ENCODE peak calls at places on chromosomes 6 and 20, in six cellular contexts. One of them, this sample, is unnamed.

GRCh38 chr20:41364967-41365765 is 1.5 kb downstream of the EMILIN3 start:
- DNase-seq in lower leg skin: no peak
- DNase-seq in iPS DF 19.7: no peak
- DNase-seq in activated T-helper 1 cell treated with anti-CD3 and anti-CD28 coated beads, Interleukin-12 subunit alpha, Interleukin-12 subunit beta, Interleukin-2, Interleukin-4 antibody, amounts not matched to agents 30 ng/mL and 10 ng/mL and 1 ng/mL, durations not matched to agents 14 hours and 24 hours and 36 hours: no peak
- DNase-seq in NCI-H774: no peak
- DNase-seq in stimulated activated CD4-positive, alpha-beta T cell treated with anti-CD3 and anti-CD28 coated beads, Interleukin-4, amount 100 ng/mL, for 1 hour: no peak
- DNase-seq in this sample: no peak

GRCh38 chr6:142374965-142375733 is 73.3 kb downstream of the ADGRG6 start:
- DNase-seq in NCI-H774: no peak
- DNase-seq in stimulated activated CD4-positive, alpha-beta T cell treated with anti-CD3 and anti-CD28 coated beads, Interleukin-4, amount 100 ng/mL, for 1 hour: no peak
- DNase-seq in iPS DF 19.7: no peak
- DNase-seq in lower leg skin: no peak
- DNase-seq in activated T-helper 1 cell treated with anti-CD3 and anti-CD28 coated beads, Interleukin-12 subunit alpha, Interleukin-12 subunit beta, Interleukin-2, Interleukin-4 antibody, amounts not matched to agents 30 ng/mL and 10 ng/mL and 1 ng/mL, durations not matched to agents 14 hours and 24 hours and 36 hours: no peak
- DNase-seq in this sample: peak

GRCh38 chr6:156534594-156534993 is 242.6 kb upstream of the ARID1B start:
- DNase-seq in iPS DF 19.7: no peak
- DNase-seq in activated T-helper 1 cell treated with anti-CD3 and anti-CD28 coated beads, Interleukin-12 subunit alpha, Interleukin-12 subunit beta, Interleukin-2, Interleukin-4 antibody, amounts not matched to agents 30 ng/mL and 10 ng/mL and 1 ng/mL, durations not matched to agents 14 hours and 24 hours and 36 hours: no peak
- DNase-seq in lower leg skin: no peak
- DNase-seq in NCI-H774: no peak
- DNase-seq in stimulated activated CD4-positive, alpha-beta T cell treated with anti-CD3 and anti-CD28 coated beads, Interleukin-4, amount 100 ng/mL, for 1 hour: no peak
- DNase-seq in this sample: no peak

GRCh38 chr6:81863123-81863522 is 110.6 kb upstream of the TENT5A start:
- DNase-seq in lower leg skin: no peak
- DNase-seq in activated T-helper 1 cell treated with anti-CD3 and anti-CD28 coated beads, Interleukin-12 subunit alpha, Interleukin-12 subunit beta, Interleukin-2, Interleukin-4 antibody, amounts not matched to agents 30 ng/mL and 10 ng/mL and 1 ng/mL, durations not matched to agents 14 hours and 24 hours and 36 hours: no peak
- DNase-seq in NCI-H774: peak
- DNase-seq in stimulated activated CD4-positive, alpha-beta T cell treated with anti-CD3 and anti-CD28 coated beads, Interleukin-4, amount 100 ng/mL, for 1 hour: no peak
- DNase-seq in iPS DF 19.7: peak
- DNase-seq in this sample: no peak

GRCh38 chr6:26205161-26205624 is 118.0 kb downstream of the HFE start:
- DNase-seq in stimulated activated CD4-positive, alpha-beta T cell treated with anti-CD3 and anti-CD28 coated beads, Interleukin-4, amount 100 ng/mL, for 1 hour: peak
- DNase-seq in lower leg skin: peak
- DNase-seq in activated T-helper 1 cell treated with anti-CD3 and anti-CD28 coated beads, Interleukin-12 subunit alpha, Interleukin-12 subunit beta, Interleukin-2, Interleukin-4 antibody, amounts not matched to agents 30 ng/mL and 10 ng/mL and 1 ng/mL, durations not matched to agents 14 hours and 24 hours and 36 hours: peak
- DNase-seq in NCI-H774: peak
- DNase-seq in iPS DF 19.7: no peak
- DNase-seq in this sample: peak

GRCh38 chr20:44461142-44461802 is 14.4 kb upstream of the TTPAL start:
- DNase-seq in iPS DF 19.7: no peak
- DNase-seq in NCI-H774: no peak
- DNase-seq in activated T-helper 1 cell treated with anti-CD3 and anti-CD28 coated beads, Interleukin-12 subunit alpha, Interleukin-12 subunit beta, Interleukin-2, Interleukin-4 antibody, amounts not matched to agents 30 ng/mL and 10 ng/mL and 1 ng/mL, durations not matched to agents 14 hours and 24 hours and 36 hours: no peak
- DNase-seq in lower leg skin: no peak
- DNase-seq in stimulated activated CD4-positive, alpha-beta T cell treated with anti-CD3 and anti-CD28 coated beads, Interleukin-4, amount 100 ng/mL, for 1 hour: no peak
- DNase-seq in this sample: no peak

GRCh38 chr6:114747995-114748625 is 405.3 kb upstream of the HS3ST5 start:
- DNase-seq in lower leg skin: no peak
- DNase-seq in NCI-H774: peak
- DNase-seq in iPS DF 19.7: no peak
- DNase-seq in activated T-helper 1 cell treated with anti-CD3 and anti-CD28 coated beads, Interleukin-12 subunit alpha, Interleukin-12 subunit beta, Interleukin-2, Interleukin-4 antibody, amounts not matched to agents 30 ng/mL and 10 ng/mL and 1 ng/mL, durations not matched to agents 14 hours and 24 hours and 36 hours: no peak
- DNase-seq in stimulated activated CD4-positive, alpha-beta T cell treated with anti-CD3 and anti-CD28 coated beads, Interleukin-4, amount 100 ng/mL, for 1 hour: peak
- DNase-seq in this sample: peak

GRCh38 chr6:57324538-57324937 is 7.1 kb downstream of the PRIM2 start:
- DNase-seq in iPS DF 19.7: no peak
- DNase-seq in activated T-helper 1 cell treated with anti-CD3 and anti-CD28 coated beads, Interleukin-12 subunit alpha, Interleukin-12 subunit beta, Interleukin-2, Interleukin-4 antibody, amounts not matched to agents 30 ng/mL and 10 ng/mL and 1 ng/mL, durations not matched to agents 14 hours and 24 hours and 36 hours: no peak
- DNase-seq in lower leg skin: no peak
- DNase-seq in NCI-H774: no peak
- DNase-seq in stimulated activated CD4-positive, alpha-beta T cell treated with anti-CD3 and anti-CD28 coated beads, Interleukin-4, amount 100 ng/mL, for 1 hour: no peak
- DNase-seq in this sample: no peak

GRCh38 chr6:166998256-166999144 is 697 bp upstream of the CEP43 start:
- DNase-seq in iPS DF 19.7: no peak
- DNase-seq in activated T-helper 1 cell treated with anti-CD3 and anti-CD28 coated beads, Interleukin-12 subunit alpha, Interleukin-12 subunit beta, Interleukin-2, Interleukin-4 antibody, amounts not matched to agents 30 ng/mL and 10 ng/mL and 1 ng/mL, durations not matched to agents 14 hours and 24 hours and 36 hours: peak
- DNase-seq in stimulated activated CD4-positive, alpha-beta T cell treated with anti-CD3 and anti-CD28 coated beads, Interleukin-4, amount 100 ng/mL, for 1 hour: peak
- DNase-seq in lower leg skin: peak
- DNase-seq in NCI-H774: no peak
- DNase-seq in this sample: no peak

GRCh38 chr6:36753671-36754485 is 56.3 kb downstream of the RAB44 start:
- DNase-seq in activated T-helper 1 cell treated with anti-CD3 and anti-CD28 coated beads, Interleukin-12 subunit alpha, Interleukin-12 subunit beta, Interleukin-2, Interleukin-4 antibody, amounts not matched to agents 30 ng/mL and 10 ng/mL and 1 ng/mL, durations not matched to agents 14 hours and 24 hours and 36 hours: no peak
- DNase-seq in iPS DF 19.7: no peak
- DNase-seq in stimulated activated CD4-positive, alpha-beta T cell treated with anti-CD3 and anti-CD28 coated beads, Interleukin-4, amount 100 ng/mL, for 1 hour: no peak
- DNase-seq in NCI-H774: no peak
- DNase-seq in lower leg skin: no peak
- DNase-seq in this sample: no peak

GRCh38 chr6:39453236-39453635 is 130.7 kb upstream of the KCNK16 start:
- DNase-seq in lower leg skin: no peak
- DNase-seq in NCI-H774: no peak
- DNase-seq in activated T-helper 1 cell treated with anti-CD3 and anti-CD28 coated beads, Interleukin-12 subunit alpha, Interleukin-12 subunit beta, Interleukin-2, Interleukin-4 antibody, amounts not matched to agents 30 ng/mL and 10 ng/mL and 1 ng/mL, durations not matched to agents 14 hours and 24 hours and 36 hours: no peak
- DNase-seq in stimulated activated CD4-positive, alpha-beta T cell treated with anti-CD3 and anti-CD28 coated beads, Interleukin-4, amount 100 ng/mL, for 1 hour: no peak
- DNase-seq in iPS DF 19.7: no peak
- DNase-seq in this sample: peak

GRCh38 chr6:163741743-163742363 is 327.3 kb downstream of the QKI start:
- DNase-seq in NCI-H774: no peak
- DNase-seq in stimulated activated CD4-positive, alpha-beta T cell treated with anti-CD3 and anti-CD28 coated beads, Interleukin-4, amount 100 ng/mL, for 1 hour: no peak
- DNase-seq in iPS DF 19.7: no peak
- DNase-seq in lower leg skin: no peak
- DNase-seq in activated T-helper 1 cell treated with anti-CD3 and anti-CD28 coated beads, Interleukin-12 subunit alpha, Interleukin-12 subunit beta, Interleukin-2, Interleukin-4 antibody, amounts not matched to agents 30 ng/mL and 10 ng/mL and 1 ng/mL, durations not matched to agents 14 hours and 24 hours and 36 hours: no peak
- DNase-seq in this sample: no peak

GRCh38 chr20:4444404-4444803 is 277.3 kb upstream of the PRND start:
- DNase-seq in iPS DF 19.7: no peak
- DNase-seq in activated T-helper 1 cell treated with anti-CD3 and anti-CD28 coated beads, Interleukin-12 subunit alpha, Interleukin-12 subunit beta, Interleukin-2, Interleukin-4 antibody, amounts not matched to agents 30 ng/mL and 10 ng/mL and 1 ng/mL, durations not matched to agents 14 hours and 24 hours and 36 hours: no peak
- DNase-seq in stimulated activated CD4-positive, alpha-beta T cell treated with anti-CD3 and anti-CD28 coated beads, Interleukin-4, amount 100 ng/mL, for 1 hour: no peak
- DNase-seq in NCI-H774: no peak
- DNase-seq in lower leg skin: no peak
- DNase-seq in this sample: peak

This sample was measured in kidney glomerular epithelial cell.